ENCODE peak calls at places on chromosomes 1 and 21, in seven cellular contexts. N, B, G, J, S, V and Z are unnamed samples.

GRCh38 chr21:41752231-41752681 is 14.6 kb downstream of the RIPK4 start:
- DNase-seq in S (no peak), N (no peak), B (peak; percentile 88), V (no peak), J (no peak), G (no peak), Z (no peak)

GRCh38 chr1:32072622-32073386 is at the start of gene TMEM39B:
- DNase-seq in S (peak; percentile 93), N (peak; percentile 99), G (peak; percentile 88), J (peak; percentile 89), B (peak; percentile 94), V (peak; percentile 95), Z (peak; percentile 88)

GRCh38 chr1:172375227-172375631 is 45.3 kb upstream of the C1orf105 start:
- DNase-seq in N (no peak), B (no peak), G (no peak), J (no peak), V (no peak), S (no peak), Z (no peak)

GRCh38 chr1:26705788-26706237 is 10.0 kb downstream of the ARID1A start:
- DNase-seq in J (no peak), N (no peak), S (no peak), B (peak; percentile 94), V (no peak), G (no peak), Z (peak; percentile 85)

GRCh38 chr1:201488817-201489581 is 17.9 kb downstream of the CSRP1 start:
- DNase-seq in N (peak; percentile 78), B (peak; percentile 99), G (peak; percentile 78), J (no peak), V (no peak), S (peak; percentile 77), Z (peak; percentile 67)

GRCh38 chr1:22500476-22500875 is 48.8 kb downstream of the ZBTB40 start:
- DNase-seq in J (no peak), N (no peak), V (no peak), S (peak; percentile 70), B (peak; percentile 63), G (peak; percentile 11), Z (peak; percentile 43)

GRCh38 chr1:247110627-247111258 is 6.6 kb upstream of the ZNF669 start:
- DNase-seq in J (no peak), G (no peak), N (no peak), S (no peak), B (peak; percentile 30), V (no peak), Z (no peak)

GRCh38 chr1:11473635-11474034 is 5.3 kb upstream of the DISP3 start:
- DNase-seq in B (peak; percentile 13), V (peak; percentile 9), J (peak; percentile 52), S (no peak), N (no peak), G (no peak), Z (no peak)

GRCh38 chr21:41712201-41712600 is 54.7 kb downstream of the RIPK4 start:
- DNase-seq in N (no peak), J (peak; percentile 44), V (no peak), S (no peak), B (no peak), G (no peak), Z (no peak)

GRCh38 chr1:80445021-80445420 is 1355.7 kb upstream of the ADGRL2 start:
- DNase-seq in V (no peak), N (no peak), G (no peak), J (no peak), S (no peak), B (peak; percentile 29), Z (no peak)